ENCODE peak calls at places on chromosomes 3 and 15, in four cellular contexts. T is H9, U is mesendoderm, M is trophoblast cell. H is an unnamed sample.

GRCh38 chr3:135008326-135008725 is 213.3 kb downstream of the EPHB1 start:
- DNase-seq in M (peak; percentile 66), T (no peak), U (no peak), H (no peak)

GRCh38 chr3:118808743-118809142 is 225.9 kb downstream of the IGSF11 start:
- DNase-seq in M (no peak), U (peak; percentile 93), T (no peak), H (no peak)

GRCh38 chr3:131564812-131565211 is 62.0 kb upstream of the MRPL3 start:
- DNase-seq in M (no peak), T (no peak), U (no peak), H (no peak)

GRCh38 chr3:157111578-157111977 is 48.4 kb downstream of the CCNL1 start:
- DNase-seq in M (no peak), T (no peak), U (no peak), H (no peak)

GRCh38 chr15:77507911-77508310 is 87.2 kb downstream of the HMG20A start:
- DNase-seq in M (no peak), U (no peak), T (no peak), H (peak; percentile 59)

GRCh38 chr3:125116311-125117069 is 60.7 kb upstream of the HEG1 start:
- DNase-seq in M (peak; percentile 68), T (no peak), U (peak; percentile 69), H (peak; percentile 77)

GRCh38 chr15:54045397-54045796 is 67.2 kb downstream of the UNC13C start:
- DNase-seq in M (no peak), U (peak; percentile 31), T (no peak), H (no peak)

GRCh38 chr15:73994912-73995622 is 551 bp downstream of the PML start:
- DNase-seq in T (no peak), M (no peak), U (peak; percentile 26), H (no peak)

GRCh38 chr3:44885618-44886017 is 11.2 kb downstream of the TGM4 start:
- DNase-seq in M (no peak), U (peak; percentile 83), T (no peak), H (peak; percentile 96)

GRCh38 chr3:127015282-127016042 is 32.5 kb downstream of the PLXNA1 start:
- DNase-seq in T (no peak), M (no peak), U (peak; percentile 75), H (no peak)

GRCh38 chr3:47392933-47393332 is 12.1 kb downstream of the PTPN23 start:
- DNase-seq in M (no peak), T (no peak), U (no peak), H (no peak)

GRCh38 chr3:99659965-99660364 is 21.6 kb downstream of the COL8A1 start:
- DNase-seq in U (no peak), M (no peak), T (no peak), H (no peak)

GRCh38 chr3:158505117-158505516 is 65.9 kb upstream of the MLF1 start:
- DNase-seq in T (no peak), M (no peak), U (no peak), H (no peak)

GRCh38 chr3:49723301-49723630 is 485 bp downstream of the GMPPB start:
- DNase-seq in M (peak; percentile 56), T (peak; percentile 73), U (peak; percentile 61), H (peak; percentile 37)

GRCh38 chr15:62897634-62898033 is 144.9 kb upstream of the TPM1 start:
- DNase-seq in M (no peak), U (no peak), T (no peak), H (no peak)

GRCh38 chr15:62895139-62895866 is 147.2 kb upstream of the TPM1 start:
- DNase-seq in U (no peak), T (no peak), M (peak; percentile 57), H (peak; percentile 88)

GRCh38 chr15:62895905-62896316 is 146.6 kb upstream of the TPM1 start:
- DNase-seq in M (no peak), T (no peak), U (peak; percentile 46), H (peak; percentile 95)

GRCh38 chr15:62896969-62897486 is 145.5 kb upstream of the TPM1 start:
- DNase-seq in T (no peak), U (peak; percentile 39), M (peak; percentile 99), H (peak; percentile 99)

DNA sequence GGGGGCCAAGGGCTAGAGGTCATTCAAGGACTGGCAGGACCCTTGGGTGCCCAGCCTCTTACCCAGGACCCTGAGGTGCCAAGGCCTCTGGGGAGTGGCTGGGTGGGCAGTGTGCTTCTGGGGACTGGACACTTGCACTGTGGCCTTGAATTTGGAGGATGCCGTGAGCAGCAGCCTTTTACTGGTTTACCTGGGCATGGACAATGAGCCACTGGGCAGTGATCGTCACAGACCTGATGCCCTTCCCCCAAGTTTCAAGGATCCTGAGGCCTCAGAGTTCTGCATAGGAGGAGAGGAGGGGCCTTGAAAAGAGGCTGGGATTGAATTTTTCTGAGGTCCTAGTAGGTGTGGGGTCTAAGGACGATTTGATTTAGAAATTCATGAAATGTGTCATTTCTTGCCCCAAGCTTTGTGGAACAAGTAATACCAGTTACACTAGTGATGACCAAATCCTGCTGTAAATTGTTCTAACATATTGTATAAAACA is 146.1 kb upstream of the TPM1 start:
- DNase-seq in U (peak; percentile 57), T (no peak), M (peak; percentile 80), H (no peak)
- H4K8ac ChIP-seq in U (no peak overlapping the region), T (no peak overlapping the region), M (peak overlapping the region; percentile 100), H (peak overlapping the region; percentile 98)

GRCh38 chr15:99507016-99507731 is 58.6 kb upstream of the MEF2A start:
- DNase-seq in U (no peak), M (no peak), T (no peak), H (peak; percentile 88)

GRCh38 chr15:99503411-99503810 is 62.4 kb upstream of the MEF2A start:
- DNase-seq in M (no peak), U (no peak), T (no peak), H (no peak)

GRCh38 chr15:99506399-99506798 is 59.4 kb upstream of the MEF2A start:
- DNase-seq in M (no peak), U (no peak), T (no peak), H (no peak)

GRCh38 chr15:99504071-99504822 is 61.5 kb upstream of the MEF2A start:
- DNase-seq in T (no peak), M (no peak), U (no peak), H (no peak)

DNA sequence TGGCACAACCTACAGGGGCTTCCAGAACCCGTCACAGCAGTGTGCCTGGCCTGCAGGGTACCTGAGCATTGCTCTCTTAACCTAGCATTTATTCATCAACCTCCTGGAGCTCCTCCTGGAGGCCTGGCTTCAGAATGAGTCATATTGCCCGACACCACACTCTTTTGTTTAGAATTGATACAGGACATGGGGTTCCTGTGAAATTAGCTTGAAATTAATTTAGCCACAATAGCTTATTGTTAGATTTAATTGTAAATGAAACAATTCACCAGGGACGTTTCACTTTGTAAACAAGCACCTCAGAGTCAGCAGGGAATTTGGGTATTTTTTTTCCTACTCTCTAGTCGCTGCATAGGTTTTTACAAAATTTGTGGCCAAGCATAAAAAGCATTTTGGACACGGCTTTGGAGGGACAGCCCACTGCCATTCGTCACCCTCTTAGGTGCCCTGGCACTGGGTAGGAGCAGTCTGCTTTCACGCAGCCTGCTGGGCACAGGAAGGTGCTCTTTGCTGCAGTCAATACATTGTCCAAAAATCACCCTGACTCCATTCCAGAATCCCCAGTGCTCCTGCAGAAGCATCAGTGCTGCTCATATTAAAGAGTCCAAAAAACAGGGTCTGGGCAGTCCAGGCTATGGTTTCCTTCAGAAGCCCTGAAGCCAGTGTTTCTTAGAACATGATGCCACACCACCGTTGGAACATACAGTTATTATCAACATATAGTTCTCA is 60.8 kb upstream of the MEF2A start:
- DNase-seq in T (no peak), U (peak; percentile 45), M (no peak), H (peak; percentile 38)
- H4K8ac ChIP-seq in T (no peak overlapping the region), U (no peak overlapping the region), M (no peak overlapping the region), H (no peak overlapping the region)

DNA sequence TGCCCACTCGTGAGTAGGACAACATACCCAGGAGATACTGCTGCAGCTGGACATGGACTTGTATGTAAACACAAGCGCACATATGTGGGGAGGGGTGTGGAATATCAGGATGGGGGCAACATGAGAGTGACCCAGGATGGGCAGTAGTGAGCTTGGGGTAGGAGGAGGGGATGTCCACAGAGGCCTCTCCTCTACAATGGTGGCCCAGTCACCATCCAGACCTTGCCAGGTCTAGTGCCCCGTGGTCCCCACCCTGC is 266 bp upstream of the ZBTB47 start:
- DNase-seq in T (no peak), M (no peak), U (no peak), H (no peak)
- H4K8ac ChIP-seq in T (no peak overlapping the region), M (peak overlapping the region; percentile 87), U (no peak overlapping the region), H (peak overlapping the region; percentile 52)

DNA sequence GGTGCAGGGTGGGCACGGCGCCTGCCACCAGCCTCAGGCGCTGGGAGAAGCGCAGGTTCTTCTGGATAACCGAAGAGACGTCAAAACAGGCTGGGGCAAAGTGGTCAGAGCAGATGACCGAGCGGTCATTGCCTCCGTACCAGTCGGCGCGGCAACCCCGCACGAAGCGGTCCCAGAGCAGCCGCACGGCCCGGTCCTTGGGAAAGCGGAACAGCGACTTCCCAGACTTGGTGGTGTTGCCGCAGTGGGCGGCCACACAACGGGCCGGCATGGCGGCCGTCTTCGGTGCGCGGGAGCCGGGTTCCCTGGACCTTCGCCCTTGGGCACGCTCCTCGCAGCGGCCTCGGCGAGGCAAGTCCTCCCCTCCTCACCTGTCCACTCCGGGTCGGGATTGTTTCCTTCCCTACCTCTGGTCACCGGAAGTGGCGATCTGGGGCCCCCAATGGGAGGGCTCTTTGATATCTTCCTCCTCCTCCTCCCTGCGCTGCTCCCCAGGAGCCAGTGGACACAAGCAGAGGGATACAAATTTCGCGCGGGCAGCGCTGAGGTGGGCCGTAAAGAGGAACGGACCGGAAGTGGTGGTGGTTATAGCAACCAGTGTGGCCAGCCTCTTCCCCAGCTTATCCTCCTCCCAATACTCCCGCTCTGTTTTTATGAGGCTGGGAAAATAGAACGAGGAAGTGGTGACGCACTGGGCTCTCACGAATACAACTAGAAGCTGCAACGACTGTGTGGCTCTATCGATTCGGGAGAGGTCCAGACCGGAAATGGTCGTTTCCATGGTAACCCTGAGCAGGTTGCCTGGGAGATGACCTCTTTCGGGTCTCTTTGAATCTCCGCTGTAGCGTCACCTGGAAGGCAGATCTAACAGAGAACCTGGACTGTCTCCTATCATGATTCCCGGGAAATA is at the start of the genes LRRC49 and THAP10:
- DNase-seq in T (peak; percentile 95), U (peak; percentile 95), M (peak; percentile 63), H (peak; percentile 98)
- H4K8ac ChIP-seq in T (no peak within 1 kb of the TSS), U (peak within 1 kb of the TSS; percentile 2), M (peak within 1 kb of the TSS; percentile 69), H (peak within 1 kb of the TSS; percentile 88)

GRCh38 chr3:58645726-58646125 is 20.8 kb downstream of the FAM3D start:
- DNase-seq in U (no peak), M (no peak), T (no peak), H (no peak)

GRCh38 chr3:58640700-58641372 is 25.7 kb downstream of the FAM3D start:
- DNase-seq in U (peak; percentile 88), M (peak; percentile 46), T (peak; percentile 91), H (peak; percentile 74)

GRCh38 chr3:58639842-58640241 is 26.7 kb downstream of the FAM3D start:
- DNase-seq in M (no peak), T (no peak), U (no peak), H (no peak)

GRCh38 chr3:58646503-58646902 is 20.1 kb downstream of the FAM3D start:
- DNase-seq in U (no peak), M (no peak), T (no peak), H (peak; percentile 30)

GRCh38 chr3:58642846-58643245 is 23.7 kb downstream of the FAM3D start:
- DNase-seq in T (no peak), U (no peak), M (no peak), H (no peak)
- H4K8ac ChIP-seq in T (no peak overlapping the region), U (no peak overlapping the region), M (no peak overlapping the region), H (no peak overlapping the region)

GRCh38 chr15:93072011-93072410 is 17.0 kb downstream of the RGMA start:
- DNase-seq in T (no peak), M (no peak), U (peak; percentile 62), H (peak; percentile 14)

GRCh38 chr15:93072440-93073394 is 16.3 kb downstream of the RGMA start:
- DNase-seq in T (peak; percentile 86), M (peak; percentile 46), U (peak; percentile 79), H (peak; percentile 23)

GRCh38 chr15:93070136-93070535 is 18.9 kb downstream of the RGMA start:
- DNase-seq in M (no peak), T (no peak), U (no peak), H (no peak)

GRCh38 chr15:93070901-93071300 is 18.1 kb downstream of the RGMA start:
- DNase-seq in T (no peak), M (no peak), U (peak; percentile 51), H (no peak)

GRCh38 chr15:93071469-93071891 is 17.5 kb downstream of the RGMA start:
- DNase-seq in T (no peak), M (no peak), U (peak; percentile 53), H (no peak)
- H4K8ac ChIP-seq in T (no peak overlapping the region), M (peak overlapping the region; percentile 22), U (no peak overlapping the region), H (no peak overlapping the region)

H was measured in IMR-90.